ENCODE peak calls at places on chromosomes 5 and 9, in six cellular contexts. E is heart left ventricle, X is substantia nigra, I is A549, S is kidney, N is breast epithelium. D is an unnamed sample.

GRCh38 chr5:177307544-177308363 is 3.9 kb downstream of the MXD3 start:
- DNase-seq in I (no peak), E (no peak), N (no peak), X (no peak), S (peak; percentile 81), D (no peak)

GRCh38 chr5:2711446-2712425 is 39.7 kb downstream of the IRX2 start:
- DNase-seq in S (no peak), N (no peak), E (no peak), I (no peak), X (no peak), D (no peak)

GRCh38 chr5:78162253-78162862 is 132.1 kb downstream of the AP3B1 start:
- DNase-seq in X (no peak), I (peak; percentile 10), N (no peak), S (no peak), E (no peak), D (no peak)

GRCh38 chr9:21252727-21253547 is 13.1 kb upstream of the IFNA14 start:
- DNase-seq in I (peak; percentile 40), E (peak; percentile 30), N (no peak), X (no peak), S (peak; percentile 53), D (no peak)

GRCh38 chr5:174827521-174827920 is 103.1 kb downstream of the MSX2 start:
- DNase-seq in S (no peak), N (no peak), I (no peak), E (no peak), X (no peak), D (no peak)

GRCh38 chr5:10988637-10989036 is 227.6 kb upstream of the DAP start:
- DNase-seq in I (no peak), X (no peak), E (no peak), N (no peak), S (no peak), D (no peak)

GRCh38 chr5:34599471-34600117 is 56.5 kb upstream of the RAI14 start:
- DNase-seq in I (no peak), E (no peak), N (no peak), S (no peak), X (no peak), D (no peak)

GRCh38 chr9:136078025-136078424 is 17.1 kb downstream of the NACC2 start:
- DNase-seq in E (no peak), X (no peak), N (no peak), S (peak; percentile 36), I (no peak), D (no peak)

GRCh38 chr5:151106509-151106908 is 25.7 kb upstream of the TNIP1 start:
- DNase-seq in E (no peak), I (no peak), N (no peak), S (no peak), X (no peak), D (no peak)

GRCh38 chr5:151106073-151106472 is 25.2 kb upstream of the TNIP1 start:
- DNase-seq in S (no peak), E (no peak), X (no peak), I (no peak), N (no peak), D (no peak)

GRCh38 chr5:151105561-151105960 is 24.7 kb upstream of the TNIP1 start:
- DNase-seq in I (no peak), S (no peak), N (no peak), E (no peak), X (no peak), D (no peak)

GRCh38 chr5:151107084-151107483 is 26.2 kb upstream of the TNIP1 start:
- DNase-seq in S (no peak), E (no peak), I (no peak), X (no peak), N (no peak), D (no peak)

DNA sequence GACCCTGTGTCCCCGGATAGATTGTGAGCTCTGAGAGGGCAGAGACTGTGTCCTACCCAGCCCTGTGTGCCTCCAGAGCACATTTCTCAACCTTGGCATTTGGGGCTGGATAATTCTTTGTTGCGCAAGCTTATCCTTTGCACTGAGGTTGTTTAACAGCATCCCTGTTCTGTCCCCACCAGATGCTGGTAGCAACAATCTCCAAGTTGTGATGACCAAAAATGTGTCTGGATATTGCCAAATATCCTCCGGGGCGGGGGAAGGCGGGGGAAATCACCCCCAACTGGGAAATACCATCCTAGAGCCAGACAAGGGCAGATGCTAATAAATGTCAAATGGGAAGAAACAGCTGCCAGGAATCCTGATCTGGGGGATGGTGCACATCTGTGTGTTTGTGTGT is 24.0 kb upstream of the TNIP1 start:
- DNase-seq in I (no peak), X (no peak), E (no peak), N (no peak), S (peak; percentile 81), D (no peak)
- H3K27ac ChIP-seq in I (no peak overlapping the region), X (no peak overlapping the region), E (no peak overlapping the region), N (peak overlapping the region; percentile 79), S (no peak overlapping the region), D (no peak overlapping the region)

GRCh38 chr9:129900263-129901041 is 65.2 kb downstream of the USP20 start:
- DNase-seq in N (no peak), S (no peak), X (no peak), I (no peak), E (no peak), D (no peak)
- H3K27ac ChIP-seq in N (no peak overlapping the region), S (no peak overlapping the region), X (peak overlapping the region; percentile 45), I (no peak overlapping the region), E (no peak overlapping the region), D (no peak overlapping the region)

GRCh38 chr5:56024810-56025302 is 30.1 kb upstream of the IL6ST start:
- DNase-seq in S (no peak), I (no peak), N (no peak), E (no peak), X (no peak), D (no peak)

GRCh38 chr5:56023296-56023695 is 28.5 kb upstream of the IL6ST start:
- DNase-seq in I (no peak), N (no peak), E (no peak), X (no peak), S (no peak), D (no peak)

GRCh38 chr5:56019306-56020272 is 24.8 kb upstream of the IL6ST start:
- DNase-seq in E (no peak), N (no peak), X (no peak), S (no peak), I (no peak), D (no peak)

DNA sequence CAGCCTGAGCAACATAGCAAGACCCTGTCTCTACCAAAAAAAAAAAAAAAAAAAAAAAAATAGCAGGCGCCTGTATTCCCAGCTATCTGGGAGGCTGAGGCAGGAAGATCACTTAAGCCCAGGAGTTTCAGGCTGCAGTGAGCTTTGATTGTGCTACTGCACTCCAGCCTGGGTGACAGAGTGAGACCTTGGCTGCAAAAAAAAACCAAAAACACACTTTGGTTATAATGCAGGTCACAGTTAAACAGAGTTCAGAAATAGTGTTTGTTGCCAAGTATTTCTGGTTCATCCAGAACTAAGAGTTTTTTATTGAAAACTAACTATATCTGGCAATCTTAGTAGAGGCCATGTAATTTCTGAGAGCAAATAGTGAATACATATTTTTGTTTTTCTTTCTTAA is 24.1 kb upstream of the IL6ST start:
- DNase-seq in S (no peak), X (no peak), E (no peak), I (no peak), N (no peak), D (no peak)
- H3K27ac ChIP-seq in S (no peak overlapping the region), X (no peak overlapping the region), E (no peak overlapping the region), I (no peak overlapping the region), N (no peak overlapping the region), D (no peak overlapping the region)

GRCh38 chr5:150042459-150042858 is 41.9 kb downstream of the HMGXB3 start:
- DNase-seq in X (no peak), N (no peak), I (no peak), S (no peak), E (no peak), D (no peak)
- H3K27ac ChIP-seq in X (no peak overlapping the region), N (no peak overlapping the region), I (no peak overlapping the region), S (no peak overlapping the region), E (peak overlapping the region; percentile 38), D (no peak overlapping the region)

D was measured in dorsolateral prefrontal cortex.